ENCODE peak calls at places on chromosome 7, in five cellular contexts. B is heart left ventricle, D is upper lobe of right lung, F is fibroblast of lung, K is thoracic aorta. J is an unnamed sample. For H3K4me1, the result is how much of the 10 kb centered on the place peaks cover.

GRCh38 chr7:50729962-50730361 is 52.7 kb downstream of the GRB10 start:
- DNase-seq in F (peak), K (no peak), B (no peak), D (no peak), J (no peak)

GRCh38 chr7:155355176-155355575 is 57.5 kb downstream of the INSIG1 start:
- DNase-seq in D (peak), K (no peak), F (no peak), B (no peak), J (peak)

GRCh38 chr7:41508755-41509154 is 194.1 kb downstream of the INHBA start:
- DNase-seq in K (no peak), B (no peak), F (no peak), D (no peak), J (no peak)

GRCh38 chr7:82166666-82167065 is 276.9 kb downstream of the CACNA2D1 start:
- DNase-seq in K (no peak), F (no peak), B (no peak), D (no peak), J (no peak)

GRCh38 chr7:101128040-101128834 is 1.3 kb downstream of the SERPINE1 start:
- DNase-seq in B (no peak), K (no peak), F (no peak), D (no peak), J (no peak)

GRCh38 chr7:44172803-44173424 is 16.3 kb downstream of the GCK start:
- DNase-seq in B (no peak), F (peak), D (no peak), K (no peak), J (no peak)

GRCh38 chr7:24700446-24701044 is 56.7 kb downstream of the GSDME start:
- DNase-seq in K (no peak), B (no peak), F (peak), D (no peak), J (no peak)

GRCh38 chr7:93559624-93560491 is 14.7 kb downstream of the CALCR start:
- DNase-seq in B (no peak), D (no peak), K (no peak), F (no peak), J (no peak)

GRCh38 chr7:101940830-101941229 is 123.4 kb downstream of the CUX1 start:
- DNase-seq in K (no peak), F (no peak), B (no peak), D (peak), J (no peak)

GRCh38 chr7:139950881-139951525 is 111.7 kb downstream of the PARP12 start:
- DNase-seq in B (no peak), D (no peak), F (no peak), K (no peak), J (no peak)

GRCh38 chr7:112022128-112022527 is 184.1 kb downstream of the DOCK4 start:
- DNase-seq in F (no peak), B (no peak), K (no peak), D (no peak), J (no peak)

GRCh38 chr7:113268757-113269156 is 150.4 kb upstream of the SMIM30 start:
- DNase-seq in F (peak), B (no peak), K (no peak), D (no peak), J (no peak)

GRCh38 chr7:19707240-19707639 is 1.6 kb downstream of the POLR1F start:
- DNase-seq in F (peak), K (no peak), B (no peak), D (no peak), J (no peak)

GRCh38 chr7:49766966-49767365 is 6.5 kb upstream of the VWC2 start:
- DNase-seq in D (no peak), B (no peak), K (no peak), F (no peak), J (no peak)

GRCh38 chr7:105707967-105708580 is 126.8 kb upstream of the EFCAB10 start:
- DNase-seq in D (no peak), F (no peak), B (no peak), K (no peak), J (no peak)

GRCh38 chr7:66344166-66344565 is 139.0 kb downstream of the TPST1 start:
- DNase-seq in D (no peak), B (no peak), K (no peak), F (peak), J (no peak)

GRCh38 chr7:135178364-135178763 is 7.9 kb upstream of the CYREN start:
- DNase-seq in F (no peak), K (no peak), D (no peak), B (no peak), J (no peak)

GRCh38 chr7:95493247-95493646 is 7.5 kb downstream of the ASB4 start:
- DNase-seq in K (no peak), D (no peak), F (peak), B (no peak), J (no peak)

GRCh38 chr7:44218418-44219201 is 17.8 kb downstream of the YKT6 start:
- DNase-seq in D (peak), F (peak), B (no peak), K (no peak), J (no peak)

GRCh38 chr7:31569528-31569927 is 55.6 kb downstream of the ITPRID1 start:
- DNase-seq in B (no peak), D (no peak), F (no peak), K (no peak), J (no peak)

GRCh38 chr7:55887786-55888185 is 530 bp downstream of the ZNF713 start:
- DNase-seq in K (no peak), F (peak), D (no peak), B (no peak), J (no peak)

GRCh38 chr7:74405191-74405898 is 48.4 kb upstream of the GTF2IRD1 start:
- DNase-seq in B (no peak), D (no peak), F (no peak), K (no peak), J (no peak)

GRCh38 chr7:133633055-133633454 is 380.2 kb downstream of the EXOC4 start:
- DNase-seq in D (no peak), K (no peak), B (no peak), F (peak), J (no peak)

GRCh38 chr7:90919766-90920165 is 323.6 kb downstream of the CDK14 start:
- DNase-seq in K (no peak), D (no peak), F (no peak), B (no peak), J (no peak)

GRCh38 chr7:87517136-87517805 is 41.8 kb upstream of the ABCB4 start:
- DNase-seq in K (no peak), B (no peak), D (no peak), F (peak), J (no peak)

GRCh38 chr7:94295805-94296204 is 98.9 kb upstream of the COL1A2 start:
- DNase-seq in K (no peak), F (peak), D (no peak), B (no peak), J (no peak)

GRCh38 chr7:124765401-124766352 is at the start of gene GPR37:
- DNase-seq in K (peak), B (peak), F (peak), D (peak), J (peak)

GRCh38 chr7:81462672-81463071 is 307.2 kb downstream of the HGF start:
- DNase-seq in K (no peak), F (peak), D (no peak), B (no peak), J (no peak)

GRCh38 chr7:110839866-110840265 is 251.1 kb upstream of the LRRN3 start:
- DNase-seq in K (no peak), F (peak), D (no peak), B (peak), J (no peak)

GRCh38 chr7:78159537-78159936 is 361.0 kb downstream of the PHTF2 start:
- DNase-seq in K (no peak), B (no peak), D (no peak), F (no peak), J (no peak)

GRCh38 chr7:19526639-19527038 is 182.2 kb downstream of the POLR1F start:
- DNase-seq in B (no peak), F (no peak), K (no peak), D (no peak), J (no peak)

GRCh38 chr7:98249106-98249505 is 2.9 kb downstream of the TECPR1 start:
- DNase-seq in B (peak), F (no peak), K (no peak), D (no peak), J (no peak)

GRCh38 chr7:110130669-110131068 is 960.3 kb upstream of the LRRN3 start:
- DNase-seq in D (no peak), B (no peak), F (no peak), K (no peak), J (no peak)

GRCh38 chr7:32535303-32535702 is 40.0 kb downstream of the AVL9 start:
- DNase-seq in B (no peak), F (no peak), K (no peak), D (no peak), J (no peak)

GRCh38 chr7:115822801-115823200 is 207.8 kb downstream of the TFEC start:
- DNase-seq in B (no peak), D (no peak), F (peak), K (no peak), J (no peak)

GRCh38 chr7:132250480-132251326 is 325.6 kb downstream of the PLXNA4 start:
- DNase-seq in F (no peak), B (no peak), D (no peak), K (no peak), J (no peak)

GRCh38 chr7:130063036-130063435 is 7.3 kb upstream of the KLHDC10 start:
- DNase-seq in K (no peak), B (peak), F (no peak), D (peak), J (no peak)

GRCh38 chr7:76353744-76354143 is 5.0 kb downstream of the YWHAG start:
- DNase-seq in K (no peak), F (no peak), B (no peak), D (no peak), J (no peak)
- H3K4me1 ChIP-seq in K (under half), F (under half), B (half or more), D (under half), J (under half)

GRCh38 chr7:4445777-4446176 is 236.3 kb upstream of the FOXK1 start:
- DNase-seq in D (no peak), F (no peak), K (no peak), B (no peak), J (no peak)

GRCh38 chr7:4449263-4449662 is 232.8 kb upstream of the FOXK1 start:
- DNase-seq in K (no peak), D (no peak), B (no peak), F (no peak), J (no peak)

GRCh38 chr7:4450483-4450882 is 231.6 kb upstream of the FOXK1 start:
- DNase-seq in F (no peak), D (no peak), K (no peak), B (no peak), J (no peak)
- TF ChIP-seq CTCF in F (no peak), D (no peak), K (no peak), B (no peak), J (no peak)

DNA sequence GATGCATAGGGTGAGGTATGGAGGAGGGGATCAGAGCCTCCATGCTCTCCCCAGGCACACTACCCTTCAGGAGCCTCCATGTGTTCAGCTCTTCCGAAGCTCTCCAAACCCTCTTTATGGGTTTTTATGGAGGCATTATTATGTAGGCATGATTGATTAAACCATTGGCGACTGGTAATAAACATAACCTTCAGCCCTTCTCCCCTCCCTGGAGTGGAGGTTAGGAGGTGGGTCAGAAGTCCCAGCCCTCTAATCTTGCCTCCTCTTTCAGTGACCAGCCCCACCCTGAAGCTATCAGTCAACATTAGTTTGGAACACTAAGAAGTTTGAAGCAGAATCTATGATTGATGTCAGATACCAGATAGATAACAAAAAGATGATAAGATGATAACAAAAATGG is 23.3 kb downstream of the CAPZA2 start:
- DNase-seq in F (no peak), K (no peak), B (no peak), D (no peak), J (no peak)
- H3K4me1 ChIP-seq in F (under half), K (under half), B (under half), D (under half), J (under half)

DNA sequence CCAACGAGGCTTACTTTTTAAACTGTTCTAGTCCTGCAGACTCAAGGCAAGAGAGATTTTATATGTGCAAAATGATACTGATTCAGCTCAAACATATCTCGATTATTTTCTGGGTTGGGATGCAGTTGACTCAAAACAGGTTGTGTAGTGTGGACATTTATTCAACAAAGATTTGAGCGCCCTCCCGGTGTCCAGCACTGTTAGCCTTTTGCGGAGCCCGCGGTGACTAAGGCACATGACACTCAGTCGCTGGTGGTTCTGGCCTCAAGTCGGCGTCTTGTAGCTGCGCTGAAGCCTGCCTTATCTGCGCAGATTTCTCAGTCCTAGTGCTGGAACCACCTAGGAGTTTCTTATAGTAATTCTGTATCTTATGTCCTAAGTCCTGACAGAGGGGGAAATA is 938 bp upstream of the CADPS2 start:
- DNase-seq in B (peak), K (peak), F (peak), D (peak), J (peak)
- TF ChIP-seq CTCF in B (peak), K (peak), F (peak), D (peak), J (no peak)

GRCh38 chr7:89091550-89091949 is 296.0 kb upstream of the TEX47 start:
- DNase-seq in D (no peak), F (no peak), B (no peak), K (no peak), J (no peak)

GRCh38 chr7:89085580-89085979 is 290.0 kb upstream of the TEX47 start:
- DNase-seq in K (no peak), B (no peak), D (no peak), F (no peak), J (no peak)
- H3K4me1 ChIP-seq in K (under half), B (under half), D (under half), F (under half), J (under half)

GRCh38 chr7:151077705-151078232 is 2.8 kb downstream of the FASTK start:
- DNase-seq in F (no peak), K (no peak), D (no peak), B (no peak), J (no peak)

GRCh38 chr7:151075662-151075971 is 5.0 kb downstream of the FASTK start:
- DNase-seq in F (no peak), D (peak), K (no peak), B (no peak), J (no peak)

GRCh38 chr7:151075978-151076426 is 4.6 kb downstream of the FASTK start:
- DNase-seq in D (peak), K (no peak), B (no peak), F (no peak), J (no peak)

GRCh38 chr7:151078233-151079040 is 2.2 kb downstream of the FASTK start:
- DNase-seq in B (no peak), D (peak), K (no peak), F (no peak), J (no peak)

DNA sequence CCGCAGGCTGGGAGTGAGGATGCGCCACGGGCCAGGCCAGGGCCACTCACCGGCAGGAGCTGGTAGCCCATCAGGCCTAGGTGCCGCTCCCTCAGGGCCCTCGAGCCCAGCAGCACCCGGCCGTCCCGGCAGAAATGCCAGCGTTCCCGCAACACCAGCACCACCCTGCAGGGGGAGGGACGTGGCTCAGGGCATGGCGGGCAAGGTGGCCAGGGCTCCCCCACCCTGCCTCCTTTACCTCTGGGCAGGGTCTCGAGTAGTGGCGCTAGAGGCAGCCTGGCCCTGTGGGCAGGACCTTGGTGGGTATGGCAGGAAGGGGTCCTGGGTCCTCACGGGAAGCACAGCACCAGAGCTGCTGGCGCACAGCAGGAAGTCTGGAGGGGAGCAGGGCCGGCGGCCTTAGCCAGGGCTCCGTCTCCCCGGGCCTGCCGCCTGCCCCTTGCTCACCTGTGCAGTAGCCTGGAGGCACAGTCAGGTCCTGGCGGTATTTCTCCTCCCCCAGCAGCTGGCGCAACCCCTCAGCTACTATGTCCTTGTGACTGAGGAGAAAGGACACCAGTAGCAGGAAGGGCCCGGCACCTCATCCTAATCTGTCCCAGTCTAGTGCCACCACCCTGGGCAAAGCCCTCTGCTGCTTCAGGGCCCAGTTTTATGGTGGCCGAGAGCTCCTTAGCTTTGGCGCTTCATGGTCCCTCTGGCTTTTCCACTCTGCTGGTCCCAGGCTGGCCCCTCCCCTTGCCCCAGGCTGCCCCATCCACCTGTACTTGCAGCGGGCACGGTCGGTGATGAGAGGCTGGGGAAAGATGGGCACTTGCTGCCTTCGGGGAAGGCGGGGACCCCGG is 3.5 kb downstream of the FASTK start:
- DNase-seq in F (no peak), B (no peak), K (no peak), D (peak), J (no peak)
- TF ChIP-seq CTCF in F (peak), B (no peak), K (no peak), D (no peak), J (no peak)

GRCh38 chr7:1541431-1542162 is 11.1 kb downstream of the MAFK start:
- DNase-seq in F (no peak), B (no peak), K (no peak), D (no peak), J (no peak)

GRCh38 chr7:1539346-1540321 is 9.1 kb downstream of the MAFK start:
- DNase-seq in K (no peak), D (no peak), F (peak), B (no peak), J (no peak)

GRCh38 chr7:1538544-1539345 is 8.2 kb downstream of the MAFK start:
- DNase-seq in B (no peak), K (no peak), F (no peak), D (no peak), J (no peak)

GRCh38 chr7:1542329-1542728 is 11.8 kb downstream of the MAFK start:
- DNase-seq in B (no peak), F (no peak), D (no peak), K (no peak), J (no peak)

GRCh38 chr7:1540391-1541271 is 10.1 kb downstream of the MAFK start:
- DNase-seq in K (no peak), D (peak), B (no peak), F (no peak), J (no peak)
- H3K4me1 ChIP-seq in K (under half), D (under half), B (under half), F (under half), J (under half)